ENCODE peak calls at places on chromosomes 7 and 10, in seven cellular contexts. R is cardiac muscle cell, G is mammary epithelial cell, X is sigmoid colon, N is kidney epithelial cell, T is upper lobe of right lung, O is WTC11. Y is an unnamed sample.

GRCh38 chr7:107559864-107560263 is 3.9 kb downstream of the COG5 start:
- DNase-seq in T (no peak), G (peak), R (peak), N (no peak), X (no peak), O (no peak), Y (no peak)

GRCh38 chr10:24665001-24665400 is 58.7 kb downstream of the ARHGAP21 start:
- DNase-seq in T (no peak), N (no peak), G (no peak), O (no peak), X (no peak), R (no peak), Y (no peak)

GRCh38 chr7:46522354-46522906 is 601.4 kb upstream of the IGFBP3 start:
- DNase-seq in O (no peak), R (no peak), G (no peak), X (no peak), T (no peak), N (no peak), Y (no peak)

GRCh38 chr10:130027716-130028464 is 63.8 kb upstream of the EBF3 start:
- DNase-seq in T (peak), N (no peak), R (peak), O (no peak), G (no peak), X (no peak), Y (peak)

GRCh38 chr7:46565712-46566111 is 644.6 kb upstream of the IGFBP3 start:
- DNase-seq in R (no peak), G (no peak), T (no peak), O (no peak), N (no peak), X (no peak), Y (no peak)

GRCh38 chr10:14396441-14397048 is 65.8 kb upstream of the FRMD4A start:
- DNase-seq in N (no peak), R (peak), O (no peak), X (no peak), G (peak), T (no peak), Y (no peak)

GRCh38 chr7:115042596-115042995 is 120.7 kb downstream of the MDFIC start:
- DNase-seq in R (no peak), X (no peak), T (no peak), N (no peak), O (no peak), G (no peak), Y (no peak)

GRCh38 chr7:37666026-37666780 is 17.4 kb upstream of the GPR141 start:
- DNase-seq in N (no peak), X (no peak), T (no peak), O (no peak), R (no peak), G (peak), Y (peak)

GRCh38 chr7:128053023-128053422 is 21.8 kb upstream of the LRRC4 start:
- DNase-seq in T (no peak), X (no peak), G (no peak), N (no peak), R (peak), O (no peak), Y (peak)

GRCh38 chr7:142030294-142030693 is 34.6 kb downstream of the MGAM start:
- DNase-seq in N (no peak), O (no peak), G (peak), R (no peak), X (no peak), T (no peak), Y (peak)

GRCh38 chr10:104127411-104127810 is 5.4 kb downstream of the SFR1 start:
- DNase-seq in O (peak), N (no peak), T (no peak), R (no peak), G (no peak), X (no peak), Y (peak)
- TF ChIP-seq CTCF in O (no peak), N (peak), T (peak), R (peak), G (peak), X (no peak), Y (peak)

GRCh38 chr7:953547-954327 is 743 bp downstream of the ADAP1 start:
- DNase-seq in N (no peak), O (peak), X (peak), R (peak), G (peak), T (peak), Y (peak)

GRCh38 chr7:956031-956430 is 1.6 kb upstream of the ADAP1 start:
- DNase-seq in N (no peak), O (peak), R (no peak), G (no peak), T (peak), X (peak), Y (no peak)

GRCh38 chr7:951881-952547 is 2.5 kb downstream of the ADAP1 start:
- DNase-seq in T (peak), R (no peak), O (no peak), N (no peak), G (no peak), X (peak), Y (no peak)

GRCh38 chr7:952548-953441 is 1.7 kb downstream of the ADAP1 start:
- DNase-seq in T (peak), G (no peak), O (no peak), X (peak), N (no peak), R (no peak), Y (no peak)

DNA sequence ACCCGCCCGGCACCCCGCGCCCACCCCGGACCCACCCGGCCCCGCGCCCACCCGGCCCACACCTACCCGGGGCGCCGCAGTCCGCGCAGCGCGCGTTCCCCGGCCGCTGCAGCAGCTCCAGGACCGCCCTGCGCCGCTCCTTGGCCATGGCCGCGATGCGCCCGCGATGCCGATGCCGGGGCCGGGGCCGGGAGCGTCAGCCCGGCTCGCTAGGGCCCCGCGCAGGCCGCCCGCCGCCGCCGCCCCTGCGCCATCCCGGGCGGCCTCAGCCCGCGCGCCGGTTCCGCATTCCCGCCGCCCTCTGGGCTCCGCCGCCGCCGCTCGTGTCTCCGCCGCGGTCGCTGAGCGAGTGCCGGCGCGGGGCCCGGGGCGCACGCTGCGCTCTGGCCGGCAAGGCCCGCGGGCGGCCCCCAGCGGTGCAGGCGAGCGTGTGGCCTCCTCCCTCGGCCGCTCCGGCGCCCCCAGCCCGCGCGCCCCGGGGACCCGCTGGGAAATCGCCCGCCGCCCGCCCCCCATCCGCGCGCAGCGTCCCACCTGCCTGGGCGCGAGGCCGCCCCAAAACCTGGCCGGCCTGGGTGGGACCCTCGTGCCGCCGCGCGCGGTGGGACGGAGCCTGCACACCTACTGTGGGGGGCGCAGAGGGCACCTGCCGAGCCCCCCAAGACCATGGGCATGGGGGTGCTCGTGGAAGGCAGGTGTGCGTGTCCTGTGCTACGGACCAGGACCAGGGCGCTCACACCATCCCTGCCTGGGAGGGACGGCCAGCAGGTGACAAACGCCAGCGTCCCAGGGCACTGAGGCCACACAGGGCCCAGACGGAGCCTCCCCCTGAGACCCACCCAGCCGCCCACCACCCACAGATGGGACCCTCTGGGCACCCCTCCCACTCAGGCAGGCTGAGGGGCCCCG is at the start of gene ADAP1:
- DNase-seq in T (peak), N (no peak), G (peak), X (peak), R (peak), O (peak), Y (peak)
- TF ChIP-seq CTCF in T (no peak), N (no peak), G (no peak), X (no peak), R (no peak), O (no peak), Y (peak)

GRCh38 chr10:26448292-26448691 is 10.2 kb downstream of the APBB1IP start:
- DNase-seq in X (no peak), N (no peak), T (no peak), R (no peak), O (no peak), G (no peak), Y (no peak)

GRCh38 chr10:26448706-26449435 is 10.7 kb downstream of the APBB1IP start:
- DNase-seq in T (no peak), R (no peak), X (no peak), O (no peak), G (no peak), N (no peak), Y (no peak)

GRCh38 chr10:26451903-26452302 is 13.8 kb downstream of the APBB1IP start:
- DNase-seq in O (no peak), G (no peak), T (no peak), N (no peak), R (no peak), X (no peak), Y (no peak)

GRCh38 chr10:26446258-26446657 is 8.1 kb downstream of the APBB1IP start:
- DNase-seq in G (no peak), X (no peak), O (no peak), N (no peak), T (no peak), R (no peak), Y (no peak)

DNA sequence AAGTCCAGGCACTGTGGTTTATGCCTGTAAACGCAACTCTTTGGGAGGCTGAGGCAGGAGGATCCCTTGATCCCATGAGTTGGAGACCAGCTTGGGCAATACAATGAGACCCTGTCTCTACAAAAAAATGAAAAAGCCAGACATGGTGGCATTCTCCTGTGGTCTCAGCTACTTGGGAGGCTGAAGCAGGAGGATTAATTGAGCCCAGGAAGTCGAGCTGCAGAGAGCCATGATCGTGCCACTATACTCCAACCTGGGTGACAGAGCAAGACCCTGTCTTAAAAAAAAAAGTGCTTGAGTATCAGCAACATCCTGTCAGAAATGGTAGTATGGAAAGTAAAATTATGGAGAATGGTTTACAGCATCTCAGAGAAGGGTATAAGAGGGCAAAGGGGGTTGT is 11.6 kb downstream of the APBB1IP start:
- DNase-seq in N (no peak), X (no peak), G (no peak), T (no peak), O (no peak), R (no peak), Y (no peak)
- TF ChIP-seq CTCF in N (no peak), X (no peak), G (no peak), T (no peak), O (no peak), R (no peak), Y (no peak)

GRCh38 chr7:7438851-7439250 is 96.8 kb downstream of the COL28A1 start:
- DNase-seq in O (no peak), X (no peak), T (no peak), G (peak), R (peak), N (peak), Y (peak)
- TF ChIP-seq CTCF in O (no peak), X (no peak), T (no peak), G (no peak), R (no peak), N (no peak), Y (no peak)

GRCh38 chr10:117745301-117745700 is 202.8 kb downstream of the EMX2 start:
- DNase-seq in N (no peak), X (no peak), O (no peak), T (no peak), G (no peak), R (no peak), Y (no peak)

GRCh38 chr10:117740696-117741222 is 198.2 kb downstream of the EMX2 start:
- DNase-seq in O (no peak), T (no peak), G (no peak), R (no peak), N (no peak), X (no peak), Y (no peak)

GRCh38 chr10:117743517-117743916 is 201.0 kb downstream of the EMX2 start:
- DNase-seq in N (no peak), G (no peak), O (no peak), X (no peak), R (no peak), T (no peak), Y (no peak)

GRCh38 chr10:117740088-117740487 is 197.5 kb downstream of the EMX2 start:
- DNase-seq in R (no peak), O (no peak), T (no peak), X (no peak), G (no peak), N (no peak), Y (no peak)

GRCh38 chr10:117741524-117741923 is 199.0 kb downstream of the EMX2 start:
- DNase-seq in G (no peak), O (no peak), N (no peak), T (no peak), R (no peak), X (no peak), Y (no peak)
- TF ChIP-seq CTCF in G (peak), O (peak), N (peak), T (no peak), R (no peak), X (no peak), Y (peak)

GRCh38 chr10:50554995-50555568 is 68.7 kb downstream of the SGMS1 start:
- DNase-seq in O (peak), N (no peak), X (no peak), T (no peak), G (no peak), R (peak), Y (no peak)
- TF ChIP-seq CTCF in O (no peak), N (peak), X (no peak), T (no peak), G (no peak), R (no peak), Y (no peak)